ENCODE peak calls at places on chromosomes 4 and X, in seven cellular contexts. S is CD8-positive, alpha-beta T cell; C is tibial nerve; K is IMR-90; Z is astrocyte of the spinal cord; A is cardiac muscle cell; O is left lung. D is an unnamed sample.

GRCh38 chrX:68196939-68197791 is 236.1 kb downstream of the OPHN1 start:
- DNase-seq in K (peak), O (no peak), S (no peak), A (peak), C (peak), Z (peak), D (no peak)

GRCh38 chrX:110167952-110168451 is 149.9 kb downstream of the AMMECR1 start:
- DNase-seq in A (peak), Z (no peak), O (no peak), C (no peak), K (no peak), S (peak), D (peak)

GRCh38 chrX:23341452-23341851 is 6.8 kb downstream of the PTCHD1 start:
- DNase-seq in O (no peak), A (peak), K (no peak), Z (peak), S (no peak), C (no peak), D (no peak)

GRCh38 chr4:46277165-46277951 is 112.6 kb downstream of the GABRA2 start:
- DNase-seq in Z (no peak), O (no peak), C (no peak), S (no peak), A (no peak), K (no peak), D (no peak)

GRCh38 chr4:88964450-88964849 is 92.5 kb downstream of the FAM13A start:
- DNase-seq in O (no peak), Z (peak), A (no peak), S (no peak), K (peak), C (no peak), D (no peak)

GRCh38 chrX:2650865-2651264 is 40.2 kb upstream of the CD99 start:
- DNase-seq in S (no peak), K (peak), A (no peak), O (no peak), Z (no peak), C (no peak), D (no peak)

GRCh38 chrX:96464880-96465558 is 219.6 kb upstream of the DIAPH2 start:
- DNase-seq in O (no peak), K (no peak), C (no peak), A (no peak), S (no peak), Z (no peak), D (no peak)

GRCh38 chr4:16026155-16026761 is 57.6 kb downstream of the PROM1 start:
- DNase-seq in K (peak), O (no peak), A (peak), S (no peak), Z (peak), C (peak), D (no peak)

GRCh38 chrX:31497086-31497485 is 425.2 kb upstream of the FTHL17 start:
- DNase-seq in O (no peak), S (no peak), K (peak), A (no peak), C (no peak), Z (peak), D (no peak)

GRCh38 chr4:17203767-17204166 is 305.3 kb upstream of the LDB2 start:
- DNase-seq in K (no peak), A (no peak), C (no peak), O (no peak), Z (no peak), S (no peak), D (no peak)

GRCh38 chr4:139227729-139228404 is 50.8 kb upstream of the ELF2 start:
- DNase-seq in O (no peak), C (no peak), Z (no peak), K (no peak), A (peak), S (no peak), D (no peak)

GRCh38 chr4:34422472-34422871 is 1821.8 kb downstream of the ARAP2 start:
- DNase-seq in O (no peak), C (no peak), K (no peak), Z (peak), S (no peak), A (no peak), D (no peak)

GRCh38 chr4:172601195-172601594 is 567.4 kb upstream of the GALNT7 start:
- DNase-seq in C (no peak), S (no peak), K (no peak), Z (peak), O (no peak), A (no peak), D (no peak)

GRCh38 chrX:18855919-18856644 is 127.8 kb downstream of the PHKA2 start:
- DNase-seq in Z (peak), S (no peak), K (no peak), A (no peak), O (no peak), C (no peak), D (no peak)

GRCh38 chrX:997631-998137 is 214.8 kb downstream of the CRLF2 start:
- DNase-seq in S (no peak), Z (no peak), K (no peak), C (no peak), O (no peak), A (no peak), D (peak)

GRCh38 chrX:16711219-16712115 is 1.0 kb downstream of the CTPS2 start:
- DNase-seq in K (no peak), O (no peak), A (peak), Z (no peak), C (no peak), S (no peak), D (no peak)

GRCh38 chrX:45497290-45497689 is 296.6 kb upstream of the DIPK2B start:
- DNase-seq in O (no peak), A (no peak), Z (no peak), S (no peak), C (no peak), K (peak), D (no peak)

GRCh38 chr4:81652069-81652478 is 180.4 kb upstream of the RASGEF1B start:
- DNase-seq in O (no peak), A (no peak), K (no peak), Z (no peak), C (no peak), S (no peak), D (no peak)

GRCh38 chr4:188942606-188943005 is 803.4 kb downstream of the TRIML1 start:
- DNase-seq in S (no peak), Z (no peak), K (peak), C (no peak), O (no peak), A (no peak), D (no peak)

GRCh38 chr4:137707626-137708025 is 175.3 kb upstream of the PCDH18 start:
- DNase-seq in C (no peak), O (no peak), K (peak), A (no peak), Z (peak), S (no peak), D (no peak)

GRCh38 chr4:40305329-40306193 is 29.6 kb upstream of the CHRNA9 start:
- DNase-seq in C (no peak), Z (no peak), S (no peak), A (no peak), K (no peak), O (no peak), D (no peak)

GRCh38 chrX:130171446-130172126 is at the start of gene RAB33A:
- DNase-seq in A (peak), K (no peak), Z (no peak), S (peak), O (no peak), C (no peak), D (peak)

GRCh38 chr4:3338321-3338838 is 45.6 kb downstream of the RGS12 start:
- DNase-seq in K (no peak), A (no peak), S (no peak), O (no peak), C (no peak), Z (no peak), D (no peak)

GRCh38 chr4:8478801-8479744 is 38.5 kb downstream of the TRMT44 start:
- DNase-seq in A (no peak), O (no peak), Z (peak), K (peak), S (no peak), C (no peak), D (peak)

GRCh38 chr4:168028568-168028967 is 63.8 kb upstream of the ANXA10 start:
- DNase-seq in Z (no peak), S (no peak), O (no peak), A (no peak), C (no peak), K (peak), D (no peak)

GRCh38 chrX:71852182-71852581 is 58.5 kb upstream of the NHSL2 start:
- DNase-seq in S (no peak), Z (no peak), O (no peak), A (no peak), K (no peak), C (no peak), D (no peak)

GRCh38 chrX:132615396-132616131 is 126.7 kb upstream of the MBNL3 start:
- DNase-seq in S (no peak), C (peak), O (no peak), A (peak), Z (peak), K (peak), D (no peak)

GRCh38 chrX:154738013-154738738 is 12.7 kb downstream of the GAB3 start:
- DNase-seq in A (no peak), C (no peak), Z (peak), K (peak), S (no peak), O (no peak), D (no peak)

GRCh38 chr4:88219099-88219498 is 60.7 kb upstream of the ABCG2 start:
- DNase-seq in O (no peak), A (peak), K (peak), C (no peak), Z (peak), S (no peak), D (no peak)

GRCh38 chr4:150131581-150132228 is 53.5 kb downstream of the DCLK2 start:
- DNase-seq in C (no peak), O (no peak), A (no peak), Z (peak), K (peak), S (no peak), D (no peak)

GRCh38 chr4:94453534-94453963 is 1.8 kb downstream of the PDLIM5 start:
- DNase-seq in C (no peak), S (no peak), Z (no peak), K (no peak), A (no peak), O (no peak), D (no peak)
- H3K4me3 ChIP-seq in C (peak), S (no peak), Z (peak), K (peak), A (peak), O (peak), D (peak)

DNA sequence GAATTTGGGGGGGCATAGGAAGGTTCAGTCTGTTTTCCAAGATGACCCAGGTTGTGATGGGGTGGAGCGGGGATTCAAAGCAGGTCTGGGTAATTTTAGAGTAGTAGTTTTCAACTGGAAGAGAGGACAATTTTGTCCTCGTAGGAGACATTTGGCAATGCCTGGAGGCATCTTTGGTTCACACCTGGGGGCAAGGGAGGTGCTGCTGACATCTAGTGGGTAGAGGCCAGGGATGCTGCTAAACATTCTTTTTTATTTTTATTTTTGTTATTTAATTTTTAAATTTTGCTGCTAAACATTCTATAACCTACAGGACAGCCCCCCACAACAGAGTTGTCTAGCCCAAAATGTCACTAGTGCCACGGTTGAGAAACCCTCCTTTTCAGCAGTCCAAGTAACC is 1.9 kb downstream of the RAB9A start:
- DNase-seq in O (no peak), A (no peak), Z (no peak), K (no peak), C (no peak), S (no peak), D (no peak)
- TF ChIP-seq CTCF in O (no peak), A (no peak), Z (peak), K (no peak), C (no peak), S (peak), D (no peak)

DNA sequence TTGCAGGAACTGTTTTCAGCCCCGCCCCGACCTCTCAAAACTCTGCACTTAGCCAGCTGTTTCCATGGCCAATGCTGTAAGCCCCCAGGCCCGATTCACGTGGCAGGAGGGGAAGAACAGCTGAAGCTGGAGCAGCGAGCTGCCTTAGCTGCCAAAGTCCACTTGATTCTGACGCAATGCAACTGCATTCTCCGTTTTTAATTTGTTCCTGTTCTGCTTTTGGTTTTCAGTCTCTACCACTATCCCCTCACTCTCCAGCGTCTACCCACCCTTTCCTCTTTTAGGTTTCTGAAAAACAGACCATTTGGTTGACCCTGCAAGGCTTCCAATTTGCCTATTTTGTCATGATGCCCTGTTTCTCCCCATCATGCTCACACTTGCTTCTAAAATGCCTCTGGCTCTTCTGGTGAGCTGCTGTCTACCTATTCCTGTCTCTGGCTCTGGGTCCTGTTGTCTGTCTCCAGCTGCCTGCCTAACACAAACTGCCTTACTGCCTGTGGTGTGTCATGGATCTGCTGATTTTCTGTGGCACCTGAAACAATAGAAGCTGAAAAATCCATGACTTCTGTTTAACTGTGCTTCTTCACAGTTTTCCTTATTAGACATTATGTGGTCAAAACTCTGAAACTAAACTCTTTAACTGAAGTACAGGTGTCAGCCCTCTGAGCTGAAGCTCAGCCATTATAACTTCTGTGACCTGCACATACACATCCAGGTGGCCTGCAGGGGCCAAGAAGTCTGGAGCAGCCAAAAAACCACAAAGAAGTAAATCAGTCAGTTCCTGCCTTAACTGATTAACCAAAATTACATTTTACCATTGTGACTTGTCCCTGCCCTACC is 160.5 kb upstream of the AGTR2 start:
- DNase-seq in K (no peak), C (no peak), A (peak), Z (no peak), O (peak), S (no peak), D (peak)
- H3K4me3 ChIP-seq in K (no peak), C (no peak), A (no peak), Z (no peak), O (no peak), S (no peak), D (no peak)

DNA sequence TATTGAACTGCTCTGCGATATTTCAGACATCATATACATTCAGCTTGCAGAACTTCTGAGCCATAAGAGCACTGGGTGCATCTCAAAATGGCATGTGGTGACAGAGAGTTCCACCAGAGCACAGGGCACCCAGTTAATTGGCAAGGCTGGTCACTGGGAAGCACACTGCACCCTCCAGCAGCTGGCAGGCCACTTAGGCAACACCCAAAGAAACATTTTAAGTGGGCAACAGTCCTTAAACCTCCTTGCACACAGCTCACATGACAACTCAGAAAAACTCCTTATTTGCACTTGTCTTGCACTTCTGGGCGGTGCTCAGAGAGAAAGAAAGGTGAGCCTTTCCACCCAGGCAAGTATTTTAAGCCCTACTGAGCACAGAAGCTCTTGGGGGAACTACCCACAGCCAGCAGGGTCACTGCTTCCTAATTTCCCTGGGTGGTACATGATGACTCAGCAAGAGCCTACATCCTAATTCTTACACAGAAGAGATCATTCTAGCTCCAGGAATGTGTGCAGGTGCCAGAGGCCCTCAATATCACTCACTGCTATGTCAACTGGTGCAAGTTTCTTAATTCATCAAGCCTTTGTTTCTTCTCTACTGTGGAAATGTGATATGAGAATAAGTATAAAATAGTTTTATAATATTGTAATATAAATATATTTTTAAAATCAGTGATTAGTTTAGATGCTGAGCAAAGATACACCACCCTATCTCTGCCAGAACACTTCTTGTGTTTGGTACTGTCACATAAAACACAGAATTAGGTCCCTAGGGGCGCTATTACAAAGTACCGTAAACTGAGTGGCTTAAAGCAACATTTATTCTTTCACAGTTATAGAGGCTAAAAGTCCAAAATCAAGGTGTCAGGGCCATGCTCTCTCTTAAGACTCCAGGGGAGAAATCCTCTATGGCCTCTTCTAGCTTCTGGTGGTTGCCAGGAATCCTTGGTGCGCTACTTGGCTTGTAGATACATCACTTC is 155.1 kb upstream of the PPARGC1A start:
- DNase-seq in A (no peak), C (no peak), K (no peak), S (no peak), Z (no peak), O (peak), D (no peak)
- TF ChIP-seq CTCF in A (no peak), C (no peak), K (no peak), S (no peak), Z (no peak), O (no peak), D (no peak)

DNA sequence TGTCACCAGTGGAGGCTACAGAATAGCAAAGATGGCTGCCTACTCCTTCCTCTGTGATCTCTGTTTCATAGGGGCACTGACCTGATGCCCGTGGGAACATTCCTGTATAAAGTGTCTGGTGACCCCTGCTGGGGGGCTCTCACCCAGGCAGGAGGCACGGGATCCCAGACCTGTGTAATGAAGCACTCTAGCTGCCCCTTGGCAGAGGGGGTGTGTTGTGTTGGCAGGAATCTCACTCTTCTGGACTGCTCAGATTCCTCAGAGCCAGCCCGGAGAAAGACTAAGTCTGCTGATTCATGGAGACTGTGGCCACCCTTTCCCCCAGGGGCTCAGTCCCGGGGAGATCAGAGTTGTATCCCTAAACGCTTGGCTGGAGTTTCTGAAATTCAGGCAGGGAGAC is 648.3 kb downstream of the SPRY1 start:
- DNase-seq in A (no peak), S (no peak), C (no peak), O (no peak), Z (no peak), K (no peak), D (no peak)
- H3K4me3 ChIP-seq in A (no peak), S (no peak), C (no peak), O (no peak), Z (no peak), K (no peak), D (no peak)

DNA sequence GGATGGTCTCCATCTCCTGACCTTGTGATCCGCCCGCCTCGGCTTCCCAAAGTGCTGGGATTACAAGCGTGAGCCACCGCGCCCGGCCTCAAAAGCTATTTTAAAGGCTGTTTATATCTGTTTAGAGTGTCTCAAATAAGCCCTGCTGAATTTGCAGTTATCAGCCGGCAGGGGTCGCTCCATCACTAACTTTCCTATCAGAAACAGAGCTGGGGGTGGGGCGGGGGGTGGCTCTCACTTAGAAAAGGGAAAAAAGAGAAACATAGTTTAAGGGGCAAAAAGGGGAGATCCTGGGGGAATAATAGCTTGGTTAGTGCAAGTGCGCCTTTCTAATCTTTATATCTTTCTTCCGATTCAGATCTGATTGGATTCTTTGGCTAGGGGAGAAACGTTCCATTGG is 450.7 kb downstream of the UBE2NL start:
- DNase-seq in K (no peak), S (no peak), O (no peak), C (no peak), Z (no peak), A (no peak), D (no peak)
- TF ChIP-seq CTCF in K (no peak), S (no peak), O (no peak), C (no peak), Z (no peak), A (no peak), D (no peak)

DNA sequence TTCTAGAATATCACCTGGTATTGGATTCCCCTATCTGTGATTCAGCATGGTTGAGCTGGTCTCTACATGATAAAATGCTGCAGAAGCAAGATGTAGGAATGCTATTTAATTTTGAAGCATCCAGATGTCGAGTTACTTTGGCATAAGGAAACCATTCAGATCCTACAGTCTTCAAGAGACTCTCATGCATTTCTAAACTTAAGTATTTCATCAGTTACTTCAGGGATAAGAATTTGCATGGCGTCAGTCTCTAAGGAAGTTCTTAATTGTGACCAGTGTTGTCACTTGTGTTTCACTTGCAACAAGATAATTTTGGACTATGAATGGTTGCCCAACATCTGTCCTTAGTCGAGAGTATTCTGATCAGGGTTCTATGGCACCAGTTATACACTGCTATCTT is 192.4 kb downstream of the CCNG2 start:
- DNase-seq in K (no peak), O (no peak), Z (no peak), C (no peak), A (no peak), S (no peak), D (no peak)
- H3K4me3 ChIP-seq in K (no peak), O (no peak), Z (no peak), C (no peak), A (no peak), S (no peak), D (no peak)

GRCh38 chr4:86482851-86483490 is 111.1 kb upstream of the PTPN13 start:
- DNase-seq in S (no peak), Z (peak), K (no peak), A (peak), O (no peak), C (no peak), D (no peak)
- TF ChIP-seq CTCF in S (no peak), Z (peak), K (peak), A (peak), O (no peak), C (peak), D (no peak)

D was measured in spleen.